ENCODE peak calls at places on chromosomes 12 and 14, in six cellular contexts. X is OCI-M1; V is stimulated activated naive CD8-positive, alpha-beta T cell treated with anti-CD3 and anti-CD28 coated beads, Interleukin-15, amount 100 ng/mL, for 72 hours; C is CD8-positive, alpha-beta memory T cell; W is cardiac muscle cell; M is activated naive CD4-positive, alpha-beta T cell treated with anti-CD3 and anti-CD28 coated beads, Interleukin-2, amount 10 ng/mL, durations not matched to agents 7 days and 5 days. D is an unnamed sample.

GRCh38 chr12:70721958-70722357 is 84.7 kb upstream of the PTPRB start:
- DNase-seq in X (no peak), V (no peak), C (no peak), W (no peak), M (no peak), D (no peak)

GRCh38 chr14:77738559-77739250 is 22.3 kb downstream of the SNW1 start:
- DNase-seq in X (no peak), V (no peak), C (peak; percentile 6), W (peak; percentile 56), M (no peak), D (peak; percentile 95)

GRCh38 chr12:78187741-78188140 is 357.0 kb downstream of the NAV3 start:
- DNase-seq in X (no peak), V (no peak), C (no peak), W (no peak), M (no peak), D (no peak)

GRCh38 chr14:24695265-24696241 is 61.6 kb upstream of the GZMB start:
- DNase-seq in X (peak; percentile 6), V (no peak), C (no peak), W (no peak), M (no peak), D (no peak)

GRCh38 chr12:42504049-42504448 is 85.5 kb downstream of the PRICKLE1 start:
- DNase-seq in X (no peak), V (no peak), C (no peak), W (peak; percentile 45), M (no peak), D (peak; percentile 11)

GRCh38 chr14:74491952-74492351 is 1.2 kb downstream of the NPC2 start:
- DNase-seq in X (peak; percentile 55), V (peak; percentile 22), C (no peak), W (peak; percentile 44), M (no peak), D (peak; percentile 38)

GRCh38 chr12:90244232-90244631 is 535.6 kb upstream of the ATP2B1 start:
- DNase-seq in X (no peak), V (no peak), C (no peak), W (no peak), M (no peak), D (no peak)

GRCh38 chr14:104218361-104219180 is 80.2 kb downstream of the KIF26A start:
- DNase-seq in X (no peak), V (no peak), C (no peak), W (no peak), M (no peak), D (no peak)

GRCh38 chr14:61577506-61577931 is 117.8 kb upstream of the HIF1A start:
- DNase-seq in X (no peak), V (no peak), C (no peak), W (no peak), M (no peak), D (no peak)

GRCh38 chr14:51095854-51096823 is 1.2 kb upstream of the TRIM9 start:
- DNase-seq in X (no peak), V (peak; percentile 15), C (no peak), W (peak; percentile 59), M (peak; percentile 27), D (peak; percentile 2)

GRCh38 chr14:87830443-87831096 is 162.4 kb downstream of the GALC start:
- DNase-seq in X (no peak), V (no peak), C (no peak), W (no peak), M (no peak), D (no peak)